ENCODE peak calls at places on chromosome 10, in ten cellular contexts. One of them, this sample, is unnamed.

GRCh38 chr10:97818572-97818971 is 31.1 kb upstream of the GOLGA7B start:
- DNase-seq in anterior cingulate cortex: no peak
- DNase-seq in HuH-7: no peak
- DNase-seq in activated CD4-positive, CD25-positive, alpha-beta regulatory T cell: no peak
- DNase-seq in CD8-positive, alpha-beta T cell: no peak
- DNase-seq in lower lobe of right lung: no peak
- DNase-seq in heart left ventricle: no peak
- DNase-seq in AG04449: no peak
- DNase-seq in ascending aorta: no peak
- DNase-seq in thoracic aorta: no peak
- DNase-seq in this sample: no peak

GRCh38 chr10:71423268-71423667 is 26.5 kb downstream of the CDH23 start:
- DNase-seq in HuH-7: no peak
- DNase-seq in ascending aorta: no peak
- DNase-seq in AG04449: no peak
- DNase-seq in CD8-positive, alpha-beta T cell: no peak
- DNase-seq in heart left ventricle: no peak
- DNase-seq in thoracic aorta: no peak
- DNase-seq in activated CD4-positive, CD25-positive, alpha-beta regulatory T cell: no peak
- DNase-seq in lower lobe of right lung: no peak
- DNase-seq in anterior cingulate cortex: no peak
- DNase-seq in this sample: no peak

GRCh38 chr10:102344067-102344466 is 51.4 kb upstream of the NFKB2 start:
- DNase-seq in CD8-positive, alpha-beta T cell: no peak
- DNase-seq in thoracic aorta: no peak
- DNase-seq in anterior cingulate cortex: no peak
- DNase-seq in AG04449: no peak
- DNase-seq in lower lobe of right lung: no peak
- DNase-seq in activated CD4-positive, CD25-positive, alpha-beta regulatory T cell: no peak
- DNase-seq in ascending aorta: no peak
- DNase-seq in heart left ventricle: no peak
- DNase-seq in HuH-7: no peak
- DNase-seq in this sample: no peak

GRCh38 chr10:74418285-74418872 is 267.4 kb downstream of the ADK start:
- DNase-seq in activated CD4-positive, CD25-positive, alpha-beta regulatory T cell: no peak
- DNase-seq in CD8-positive, alpha-beta T cell: no peak
- DNase-seq in anterior cingulate cortex: peak
- DNase-seq in ascending aorta: no peak
- DNase-seq in AG04449: no peak
- DNase-seq in heart left ventricle: no peak
- DNase-seq in HuH-7: no peak
- DNase-seq in lower lobe of right lung: no peak
- DNase-seq in thoracic aorta: no peak
- DNase-seq in this sample: no peak

GRCh38 chr10:125162181-125162906 is 2.0 kb upstream of the CTBP2 start:
- DNase-seq in AG04449: no peak
- DNase-seq in anterior cingulate cortex: no peak
- DNase-seq in HuH-7: peak
- DNase-seq in ascending aorta: no peak
- DNase-seq in CD8-positive, alpha-beta T cell: no peak
- DNase-seq in heart left ventricle: no peak
- DNase-seq in lower lobe of right lung: peak
- DNase-seq in thoracic aorta: no peak
- DNase-seq in activated CD4-positive, CD25-positive, alpha-beta regulatory T cell: no peak
- DNase-seq in this sample: no peak

GRCh38 chr10:62779487-62780248 is 24.9 kb upstream of the ADO start:
- DNase-seq in thoracic aorta: no peak
- DNase-seq in CD8-positive, alpha-beta T cell: peak
- DNase-seq in anterior cingulate cortex: no peak
- DNase-seq in AG04449: no peak
- DNase-seq in heart left ventricle: no peak
- DNase-seq in HuH-7: no peak
- DNase-seq in lower lobe of right lung: no peak
- DNase-seq in ascending aorta: no peak
- DNase-seq in activated CD4-positive, CD25-positive, alpha-beta regulatory T cell: peak
- DNase-seq in this sample: peak

GRCh38 chr10:98467506-98468318 is 21.0 kb upstream of the HPS1 start:
- DNase-seq in HuH-7: peak
- DNase-seq in lower lobe of right lung: peak
- DNase-seq in anterior cingulate cortex: peak
- DNase-seq in thoracic aorta: no peak
- DNase-seq in AG04449: no peak
- DNase-seq in activated CD4-positive, CD25-positive, alpha-beta regulatory T cell: peak
- DNase-seq in heart left ventricle: peak
- DNase-seq in CD8-positive, alpha-beta T cell: peak
- DNase-seq in ascending aorta: no peak
- DNase-seq in this sample: peak

GRCh38 chr10:112175409-112175808 is 8.2 kb downstream of the GPAM start:
- DNase-seq in activated CD4-positive, CD25-positive, alpha-beta regulatory T cell: no peak
- DNase-seq in AG04449: no peak
- DNase-seq in thoracic aorta: no peak
- DNase-seq in anterior cingulate cortex: no peak
- DNase-seq in CD8-positive, alpha-beta T cell: no peak
- DNase-seq in HuH-7: no peak
- DNase-seq in heart left ventricle: no peak
- DNase-seq in ascending aorta: no peak
- DNase-seq in lower lobe of right lung: no peak
- DNase-seq in this sample: no peak

GRCh38 chr10:61271127-61271780 is 181.9 kb downstream of the TMEM26 start:
- DNase-seq in thoracic aorta: no peak
- DNase-seq in activated CD4-positive, CD25-positive, alpha-beta regulatory T cell: no peak
- DNase-seq in heart left ventricle: no peak
- DNase-seq in ascending aorta: no peak
- DNase-seq in CD8-positive, alpha-beta T cell: no peak
- DNase-seq in anterior cingulate cortex: no peak
- DNase-seq in AG04449: peak
- DNase-seq in lower lobe of right lung: no peak
- DNase-seq in HuH-7: no peak
- DNase-seq in this sample: peak

GRCh38 chr10:103254538-103255325 is 9.0 kb downstream of the RPEL1 start:
- DNase-seq in AG04449: no peak
- DNase-seq in lower lobe of right lung: no peak
- DNase-seq in heart left ventricle: no peak
- DNase-seq in activated CD4-positive, CD25-positive, alpha-beta regulatory T cell: no peak
- DNase-seq in thoracic aorta: no peak
- DNase-seq in ascending aorta: no peak
- DNase-seq in anterior cingulate cortex: no peak
- DNase-seq in HuH-7: no peak
- DNase-seq in CD8-positive, alpha-beta T cell: no peak
- DNase-seq in this sample: no peak

GRCh38 chr10:26214004-26214403 is 2.6 kb upstream of the GAD2 start:
- DNase-seq in activated CD4-positive, CD25-positive, alpha-beta regulatory T cell: no peak
- DNase-seq in anterior cingulate cortex: no peak
- DNase-seq in heart left ventricle: no peak
- DNase-seq in AG04449: no peak
- DNase-seq in HuH-7: no peak
- DNase-seq in ascending aorta: no peak
- DNase-seq in CD8-positive, alpha-beta T cell: no peak
- DNase-seq in lower lobe of right lung: no peak
- DNase-seq in thoracic aorta: no peak
- DNase-seq in this sample: no peak

This sample was measured in AG09309.